ENCODE peak calls at places on chromosomes 7 and 10, in six cellular contexts. J, U, N, Q, M and F are unnamed samples.
A peak's percentile ranks its signal among the peaks of the same experiment; 100 is the strongest.

GRCh38 chr10:125929613-125930012 is 33.2 kb downstream of the FANK1 start:
- DNase-seq in J (no peak), U (no peak), N (no peak), Q (no peak), M (no peak), F (no peak)

GRCh38 chr7:74452748-74453320 is 872 bp upstream of the GTF2IRD1 start:
- DNase-seq in J (no peak), U (no peak), N (peak; percentile 55), Q (no peak), M (no peak), F (no peak)

GRCh38 chr10:99396471-99396870 is 34.0 kb downstream of the GOT1 start:
- DNase-seq in J (no peak), U (no peak), N (peak; percentile 39), Q (no peak), M (no peak), F (no peak)

GRCh38 chr10:125151824-125152634 is 8.3 kb downstream of the CTBP2 start:
- DNase-seq in J (no peak), U (peak; percentile 41), N (no peak), Q (no peak), M (no peak), F (no peak)

GRCh38 chr7:155593455-155594162 is 47.2 kb upstream of the CNPY1 start:
- DNase-seq in J (no peak), U (no peak), N (no peak), Q (no peak), M (no peak), F (no peak)

GRCh38 chr10:132183046-132183445 is 3.7 kb upstream of the DPYSL4 start:
- DNase-seq in J (no peak), U (no peak), N (no peak), Q (no peak), M (no peak), F (no peak)

GRCh38 chr10:96077181-96077580 is 33.8 kb downstream of the CCNJ start:
- DNase-seq in J (no peak), U (no peak), N (no peak), Q (no peak), M (no peak), F (no peak)

GRCh38 chr7:27739914-27740448 is at the start of gene TAX1BP1:
- DNase-seq in J (peak; percentile 71), U (peak; percentile 97), N (peak; percentile 97), Q (peak; percentile 92), M (peak; percentile 88), F (peak; percentile 95)

GRCh38 chr7:15309891-15310290 is 251.9 kb downstream of the AGMO start:
- DNase-seq in J (peak; percentile 57), U (no peak), N (peak; percentile 64), Q (no peak), M (no peak), F (no peak)

GRCh38 chr10:86377797-86378146 is 11.2 kb upstream of the GRID1 start:
- DNase-seq in J (no peak), U (no peak), N (no peak), Q (no peak), M (no peak), F (no peak)

GRCh38 chr10:113552014-113552413 is 839 bp upstream of the HABP2 start:
- DNase-seq in J (no peak), U (no peak), N (no peak), Q (no peak), M (no peak), F (no peak)

GRCh38 chr10:16950686-16951681 is 133.8 kb upstream of the RSU1 start:
- DNase-seq in J (no peak), U (no peak), N (peak; percentile 72), Q (no peak), M (no peak), F (no peak)

GRCh38 chr10:43708256-43708655 is 59.6 kb upstream of the ZNF32 start:
- DNase-seq in J (no peak), U (no peak), N (no peak), Q (no peak), M (no peak), F (no peak)

GRCh38 chr7:150481207-150481920 is 30.9 kb downstream of the GIMAP8 start:
- DNase-seq in J (no peak), U (peak; percentile 53), N (no peak), Q (no peak), M (no peak), F (peak; percentile 72)